ENCODE peak calls at places on chromosome 2, in four cellular contexts. V is activated naive CD4-positive, alpha-beta T cell treated with anti-CD3 and anti-CD28 coated beads, Interleukin-2, amount 10 ng/mL, durations not matched to agents 7 days and 5 days; X is hippocampal formation; R is posterior cingulate gyrus. C is an unnamed sample.

GRCh38 chr2:26938399-26938798 is 32.0 kb upstream of the MAPRE3 start:
- DNase-seq in V (no peak), X (no peak), R (no peak), C (no peak)

GRCh38 chr2:100135415-100135814 is 7.0 kb downstream of the AFF3 start:
- DNase-seq in V (no peak), X (no peak), R (no peak), C (no peak)

GRCh38 chr2:197599285-197599965 is 76.0 kb downstream of the RFTN2 start:
- DNase-seq in V (peak), X (no peak), R (no peak), C (no peak)

GRCh38 chr2:220506466-220506865 is 879.0 kb downstream of the SLC4A3 start:
- DNase-seq in V (no peak), X (no peak), R (no peak), C (no peak)

GRCh38 chr2:60091311-60091710 is 462.1 kb downstream of the BCL11A start:
- DNase-seq in V (no peak), X (no peak), R (no peak), C (no peak)

GRCh38 chr2:75833386-75833785 is 122.7 kb upstream of the GCFC2 start:
- DNase-seq in V (no peak), X (no peak), R (no peak), C (no peak)

GRCh38 chr2:134771313-134771801 is 52.6 kb upstream of the TMEM163 start:
- DNase-seq in V (no peak), X (no peak), R (no peak), C (peak)

GRCh38 chr2:134029478-134029877 is 224.4 kb upstream of the MGAT5 start:
- DNase-seq in V (no peak), X (no peak), R (no peak), C (peak)

GRCh38 chr2:28102455-28102874 is 211.9 kb downstream of the BABAM2 start:
- DNase-seq in V (no peak), X (no peak), R (no peak), C (no peak)

GRCh38 chr2:200408428-200409311 is 101.2 kb downstream of the KCTD18 start:
- DNase-seq in V (no peak), X (no peak), R (no peak), C (peak)

GRCh38 chr2:184463102-184463865 is 135.0 kb upstream of the ZNF804A start:
- DNase-seq in V (no peak), X (no peak), R (no peak), C (no peak)

GRCh38 chr2:136086253-136087016 is 31.5 kb downstream of the CXCR4 start:
- DNase-seq in V (no peak), X (no peak), R (no peak), C (no peak)

GRCh38 chr2:127670055-127670956 is 5.0 kb downstream of the LIMS2 start:
- DNase-seq in V (no peak), X (no peak), R (no peak), C (no peak)

GRCh38 chr2:45919711-45920111 is 268.2 kb downstream of the PRKCE start:
- DNase-seq in V (no peak), X (no peak), R (no peak), C (no peak)

GRCh38 chr2:69639246-69639645 is 4.3 kb downstream of the AAK1 start:
- DNase-seq in V (no peak), X (no peak), R (no peak), C (no peak)

GRCh38 chr2:188314314-188315054 is 22.8 kb downstream of the GULP1 start:
- DNase-seq in V (no peak), X (no peak), R (no peak), C (no peak)

GRCh38 chr2:68870215-68870614 is 982 bp downstream of the BMP10 start:
- DNase-seq in V (no peak), X (no peak), R (no peak), C (no peak)

GRCh38 chr2:105454801-105455485 is 56.1 kb upstream of the FHL2 start:
- DNase-seq in V (peak), X (no peak), R (no peak), C (no peak)

GRCh38 chr2:210177769-210178168 is 6.6 kb upstream of the KANSL1L start:
- DNase-seq in V (no peak), X (no peak), R (no peak), C (peak)

GRCh38 chr2:23525137-23525765 is 140.3 kb downstream of the KLHL29 start:
- DNase-seq in V (no peak), X (no peak), R (no peak), C (no peak)

GRCh38 chr2:159882069-159882468 is 84.1 kb upstream of the CD302 start:
- DNase-seq in V (no peak), X (no peak), R (no peak), C (no peak)

GRCh38 chr2:168912466-168913170 is 11.5 kb downstream of the G6PC2 start:
- DNase-seq in V (no peak), X (peak), R (peak), C (peak)

GRCh38 chr2:133755515-133756311 is 187.4 kb upstream of the NCKAP5 start:
- DNase-seq in V (no peak), X (no peak), R (no peak), C (no peak)

GRCh38 chr2:230680463-230681195 is 32.0 kb upstream of the CAB39 start:
- DNase-seq in V (no peak), X (no peak), R (no peak), C (no peak)

GRCh38 chr2:28160986-28161425 is 231.7 kb upstream of the FOSL2 start:
- DNase-seq in V (no peak), X (no peak), R (no peak), C (no peak)

GRCh38 chr2:170739048-170739447 is 23.9 kb downstream of the SP5 start:
- DNase-seq in V (no peak), X (no peak), R (no peak), C (no peak)

GRCh38 chr2:196718796-196719564 is 79.5 kb downstream of the CCDC150 start:
- DNase-seq in V (no peak), X (no peak), R (no peak), C (peak)

GRCh38 chr2:11749646-11750349 is 3.4 kb downstream of the LPIN1 start:
- DNase-seq in V (peak), X (no peak), R (no peak), C (peak)